ENCODE peak calls at places on chromosomes 1 and 21, in eight cellular contexts. One of them, this sample, is unnamed.

GRCh38 chr1:6392081-6392879 is 1.3 kb downstream of the ACOT7 start:
- DNase-seq in EH: peak; percentile 20
- DNase-seq in activated CD4-positive, alpha-beta T cell treated with anti-CD3 and anti-CD28 coated beads, Interleukin-2, amount 50 U/mL, for 1 hour: no peak
- DNase-seq in GM04504: no peak
- DNase-seq in pons: peak; percentile 17
- DNase-seq in mucosa of descending colon: peak; percentile 53
- DNase-seq in CD4-positive, alpha-beta T cell: no peak
- DNase-seq in transverse colon: no peak
- DNase-seq in this sample: no peak

GRCh38 chr1:2611034-2611501 is 21.7 kb downstream of the MMEL1 start:
- DNase-seq in EH: peak; percentile 26
- DNase-seq in activated CD4-positive, alpha-beta T cell treated with anti-CD3 and anti-CD28 coated beads, Interleukin-2, amount 50 U/mL, for 1 hour: no peak
- DNase-seq in GM04504: no peak
- DNase-seq in pons: no peak
- DNase-seq in mucosa of descending colon: peak; percentile 81
- DNase-seq in CD4-positive, alpha-beta T cell: no peak
- DNase-seq in transverse colon: peak; percentile 77
- DNase-seq in this sample: no peak

GRCh38 chr1:180627411-180627810 is 4.4 kb upstream of the XPR1 start:
- DNase-seq in EH: peak; percentile 10
- DNase-seq in activated CD4-positive, alpha-beta T cell treated with anti-CD3 and anti-CD28 coated beads, Interleukin-2, amount 50 U/mL, for 1 hour: no peak
- DNase-seq in GM04504: no peak
- DNase-seq in pons: no peak
- DNase-seq in mucosa of descending colon: no peak
- DNase-seq in CD4-positive, alpha-beta T cell: no peak
- DNase-seq in transverse colon: no peak
- DNase-seq in this sample: no peak

GRCh38 chr1:33370286-33370685 is 49.4 kb upstream of the A3GALT2 start:
- DNase-seq in EH: peak; percentile 87
- DNase-seq in activated CD4-positive, alpha-beta T cell treated with anti-CD3 and anti-CD28 coated beads, Interleukin-2, amount 50 U/mL, for 1 hour: no peak
- DNase-seq in GM04504: no peak
- DNase-seq in pons: no peak
- DNase-seq in mucosa of descending colon: no peak
- DNase-seq in CD4-positive, alpha-beta T cell: no peak
- DNase-seq in transverse colon: no peak
- DNase-seq in this sample: no peak

GRCh38 chr21:42107177-42107880 is 36.2 kb downstream of the UMODL1 start:
- DNase-seq in EH: no peak
- DNase-seq in activated CD4-positive, alpha-beta T cell treated with anti-CD3 and anti-CD28 coated beads, Interleukin-2, amount 50 U/mL, for 1 hour: no peak
- DNase-seq in GM04504: no peak
- DNase-seq in pons: no peak
- DNase-seq in mucosa of descending colon: no peak
- DNase-seq in CD4-positive, alpha-beta T cell: no peak
- DNase-seq in transverse colon: no peak
- DNase-seq in this sample: no peak

GRCh38 chr1:147781056-147781471 is 20.7 kb upstream of the GJA5 start:
- DNase-seq in EH: peak; percentile 63
- DNase-seq in activated CD4-positive, alpha-beta T cell treated with anti-CD3 and anti-CD28 coated beads, Interleukin-2, amount 50 U/mL, for 1 hour: no peak
- DNase-seq in GM04504: no peak
- DNase-seq in pons: no peak
- DNase-seq in mucosa of descending colon: no peak
- DNase-seq in CD4-positive, alpha-beta T cell: no peak
- DNase-seq in transverse colon: no peak
- DNase-seq in this sample: no peak

GRCh38 chr1:158830904-158831507 is at the start of gene MNDA:
- DNase-seq in EH: no peak
- DNase-seq in activated CD4-positive, alpha-beta T cell treated with anti-CD3 and anti-CD28 coated beads, Interleukin-2, amount 50 U/mL, for 1 hour: no peak
- DNase-seq in GM04504: no peak
- DNase-seq in pons: peak; percentile 82
- DNase-seq in mucosa of descending colon: no peak
- DNase-seq in CD4-positive, alpha-beta T cell: no peak
- DNase-seq in transverse colon: no peak
- DNase-seq in this sample: no peak

GRCh38 chr1:7432896-7433380 is 338.2 kb upstream of the VAMP3 start:
- DNase-seq in EH: no peak
- DNase-seq in activated CD4-positive, alpha-beta T cell treated with anti-CD3 and anti-CD28 coated beads, Interleukin-2, amount 50 U/mL, for 1 hour: no peak
- DNase-seq in GM04504: no peak
- DNase-seq in pons: no peak
- DNase-seq in mucosa of descending colon: peak; percentile 34
- DNase-seq in CD4-positive, alpha-beta T cell: no peak
- DNase-seq in transverse colon: no peak
- DNase-seq in this sample: no peak

GRCh38 chr1:8631163-8631562 is 186.3 kb downstream of the RERE start:
- DNase-seq in EH: peak; percentile 50
- DNase-seq in activated CD4-positive, alpha-beta T cell treated with anti-CD3 and anti-CD28 coated beads, Interleukin-2, amount 50 U/mL, for 1 hour: no peak
- DNase-seq in GM04504: no peak
- DNase-seq in pons: no peak
- DNase-seq in mucosa of descending colon: no peak
- DNase-seq in CD4-positive, alpha-beta T cell: no peak
- DNase-seq in transverse colon: no peak
- DNase-seq in this sample: no peak

GRCh38 chr1:233282582-233282886 is 13.0 kb downstream of the PCNX2 start:
- DNase-seq in EH: no peak
- DNase-seq in activated CD4-positive, alpha-beta T cell treated with anti-CD3 and anti-CD28 coated beads, Interleukin-2, amount 50 U/mL, for 1 hour: no peak
- DNase-seq in GM04504: no peak
- DNase-seq in pons: no peak
- DNase-seq in mucosa of descending colon: no peak
- DNase-seq in CD4-positive, alpha-beta T cell: no peak
- DNase-seq in transverse colon: no peak
- DNase-seq in this sample: no peak

GRCh38 chr1:101081496-101082282 is 56.1 kb upstream of the DPH5 start:
- DNase-seq in EH: no peak
- DNase-seq in activated CD4-positive, alpha-beta T cell treated with anti-CD3 and anti-CD28 coated beads, Interleukin-2, amount 50 U/mL, for 1 hour: peak; percentile 10
- DNase-seq in GM04504: no peak
- DNase-seq in pons: no peak
- DNase-seq in mucosa of descending colon: no peak
- DNase-seq in CD4-positive, alpha-beta T cell: no peak
- DNase-seq in transverse colon: no peak
- DNase-seq in this sample: no peak

GRCh38 chr1:225928186-225929175 is 4.4 kb upstream of the PYCR2 start:
- DNase-seq in EH: no peak
- DNase-seq in activated CD4-positive, alpha-beta T cell treated with anti-CD3 and anti-CD28 coated beads, Interleukin-2, amount 50 U/mL, for 1 hour: no peak
- DNase-seq in GM04504: no peak
- DNase-seq in pons: no peak
- DNase-seq in mucosa of descending colon: no peak
- DNase-seq in CD4-positive, alpha-beta T cell: no peak
- DNase-seq in transverse colon: no peak
- DNase-seq in this sample: no peak